ENCODE peak calls at places on chromosomes 4 and X, in eight cellular contexts. One of them, this sample, is unnamed. For H3K4me1, the result is how much of the 10 kb centered on the place peaks cover.

GRCh38 chrX:118025193-118025592 is 91.4 kb downstream of the KLHL13 start:
- DNase-seq in Caco-2: no peak
- DNase-seq in OCI-LY7: no peak
- DNase-seq in pancreas: no peak
- DNase-seq in ascending aorta: no peak
- DNase-seq in ovary: no peak
- DNase-seq in heart left ventricle: no peak
- DNase-seq in A549: no peak
- DNase-seq in this sample: no peak

GRCh38 chr4:62771656-62772557 is 1571.8 kb downstream of the ADGRL3 start:
- DNase-seq in ascending aorta: no peak
- DNase-seq in heart left ventricle: no peak
- DNase-seq in A549: no peak
- DNase-seq in Caco-2: no peak
- DNase-seq in OCI-LY7: no peak
- DNase-seq in ovary: no peak
- DNase-seq in pancreas: no peak
- DNase-seq in this sample: no peak

GRCh38 chr4:102500371-102501175 is 586 bp upstream of the NFKB1 start:
- DNase-seq in A549: no peak
- DNase-seq in Caco-2: peak
- DNase-seq in heart left ventricle: peak
- DNase-seq in OCI-LY7: peak
- DNase-seq in ascending aorta: peak
- DNase-seq in pancreas: peak
- DNase-seq in ovary: peak
- DNase-seq in this sample: peak

GRCh38 chrX:1475881-1476280 is 23.2 kb upstream of the ASMTL start:
- DNase-seq in Caco-2: no peak
- DNase-seq in heart left ventricle: no peak
- DNase-seq in ovary: no peak
- DNase-seq in OCI-LY7: no peak
- DNase-seq in pancreas: no peak
- DNase-seq in ascending aorta: no peak
- DNase-seq in A549: no peak
- DNase-seq in this sample: no peak

GRCh38 chrX:103440621-103441020 is 64.3 kb downstream of the BEX3 start:
- DNase-seq in ovary: no peak
- DNase-seq in Caco-2: peak
- DNase-seq in pancreas: no peak
- DNase-seq in OCI-LY7: no peak
- DNase-seq in A549: no peak
- DNase-seq in heart left ventricle: no peak
- DNase-seq in ascending aorta: no peak
- DNase-seq in this sample: no peak

GRCh38 chrX:21734175-21734574 is 23.7 kb downstream of the SMPX start:
- DNase-seq in pancreas: no peak
- DNase-seq in ascending aorta: no peak
- DNase-seq in heart left ventricle: no peak
- DNase-seq in ovary: no peak
- DNase-seq in OCI-LY7: no peak
- DNase-seq in Caco-2: peak
- DNase-seq in A549: no peak
- DNase-seq in this sample: no peak

GRCh38 chr4:141565379-141566089 is 70.8 kb upstream of the IL15 start:
- DNase-seq in heart left ventricle: no peak
- DNase-seq in ovary: no peak
- DNase-seq in A549: peak
- DNase-seq in OCI-LY7: no peak
- DNase-seq in ascending aorta: no peak
- DNase-seq in pancreas: no peak
- DNase-seq in Caco-2: no peak
- DNase-seq in this sample: no peak

GRCh38 chr4:167622481-167623240 is 388.4 kb upstream of the SPOCK3 start:
- DNase-seq in pancreas: peak
- DNase-seq in OCI-LY7: peak
- DNase-seq in ovary: peak
- DNase-seq in heart left ventricle: no peak
- DNase-seq in A549: peak
- DNase-seq in Caco-2: peak
- DNase-seq in ascending aorta: no peak
- DNase-seq in this sample: no peak

GRCh38 chr4:152289963-152290362 is 245.9 kb downstream of the FBXW7 start:
- DNase-seq in OCI-LY7: no peak
- DNase-seq in heart left ventricle: no peak
- DNase-seq in pancreas: no peak
- DNase-seq in A549: no peak
- DNase-seq in ascending aorta: no peak
- DNase-seq in ovary: no peak
- DNase-seq in Caco-2: no peak
- DNase-seq in this sample: no peak

GRCh38 chr4:173494013-173494970 is 35.7 kb downstream of the HAND2 start:
- DNase-seq in pancreas: peak
- DNase-seq in Caco-2: peak
- DNase-seq in ascending aorta: peak
- DNase-seq in A549: peak
- DNase-seq in OCI-LY7: peak
- DNase-seq in ovary: peak
- DNase-seq in heart left ventricle: peak
- DNase-seq in this sample: peak

GRCh38 chr4:142817442-142817841 is 28.7 kb downstream of the INPP4B start:
- DNase-seq in ascending aorta: peak
- DNase-seq in A549: no peak
- DNase-seq in ovary: no peak
- DNase-seq in OCI-LY7: no peak
- DNase-seq in heart left ventricle: no peak
- DNase-seq in Caco-2: no peak
- DNase-seq in pancreas: no peak
- DNase-seq in this sample: no peak

GRCh38 chrX:28586891-28587635 is at the start of gene IL1RAPL1:
- DNase-seq in ascending aorta: no peak
- DNase-seq in heart left ventricle: no peak
- DNase-seq in Caco-2: peak
- DNase-seq in A549: peak
- DNase-seq in pancreas: no peak
- DNase-seq in ovary: no peak
- DNase-seq in OCI-LY7: no peak
- DNase-seq in this sample: no peak

GRCh38 chr4:137212601-137213000 is 319.7 kb downstream of the PCDH18 start:
- DNase-seq in OCI-LY7: no peak
- DNase-seq in Caco-2: no peak
- DNase-seq in pancreas: no peak
- DNase-seq in heart left ventricle: no peak
- DNase-seq in ascending aorta: no peak
- DNase-seq in A549: no peak
- DNase-seq in ovary: no peak
- DNase-seq in this sample: no peak

GRCh38 chrX:17527135-17527701 is 152.2 kb downstream of the NHS start:
- DNase-seq in pancreas: peak
- DNase-seq in heart left ventricle: peak
- DNase-seq in ovary: peak
- DNase-seq in Caco-2: no peak
- DNase-seq in ascending aorta: no peak
- DNase-seq in OCI-LY7: no peak
- DNase-seq in A549: no peak
- DNase-seq in this sample: no peak

GRCh38 chr4:67049446-67049845 is 495.9 kb downstream of the CENPC start:
- DNase-seq in heart left ventricle: no peak
- DNase-seq in pancreas: no peak
- DNase-seq in Caco-2: no peak
- DNase-seq in A549: no peak
- DNase-seq in OCI-LY7: no peak
- DNase-seq in ovary: no peak
- DNase-seq in ascending aorta: no peak
- DNase-seq in this sample: no peak

GRCh38 chr4:116882503-116882902 is 202.9 kb downstream of the TRAM1L1 start:
- DNase-seq in heart left ventricle: no peak
- DNase-seq in A549: no peak
- DNase-seq in pancreas: no peak
- DNase-seq in ovary: no peak
- DNase-seq in Caco-2: no peak
- DNase-seq in ascending aorta: no peak
- DNase-seq in OCI-LY7: no peak
- DNase-seq in this sample: no peak

GRCh38 chrX:14497184-14497666 is 32.1 kb upstream of the GLRA2 start:
- DNase-seq in OCI-LY7: no peak
- DNase-seq in Caco-2: no peak
- DNase-seq in heart left ventricle: peak
- DNase-seq in ovary: no peak
- DNase-seq in A549: no peak
- DNase-seq in pancreas: no peak
- DNase-seq in ascending aorta: no peak
- DNase-seq in this sample: peak

GRCh38 chr4:119692001-119692400 is 63.4 kb upstream of the PDE5A start:
- DNase-seq in A549: no peak
- DNase-seq in Caco-2: no peak
- DNase-seq in pancreas: no peak
- DNase-seq in OCI-LY7: no peak
- DNase-seq in heart left ventricle: no peak
- DNase-seq in ascending aorta: peak
- DNase-seq in ovary: no peak
- DNase-seq in this sample: no peak

GRCh38 chr4:174538123-174538875 is 16.0 kb upstream of the HPGD start:
- DNase-seq in A549: no peak
- DNase-seq in OCI-LY7: no peak
- DNase-seq in heart left ventricle: no peak
- DNase-seq in Caco-2: no peak
- DNase-seq in ovary: no peak
- DNase-seq in pancreas: no peak
- DNase-seq in ascending aorta: no peak
- DNase-seq in this sample: no peak

GRCh38 chr4:146098397-146098796 is 77.1 kb upstream of the LSM6 start:
- DNase-seq in pancreas: no peak
- DNase-seq in ovary: no peak
- DNase-seq in heart left ventricle: no peak
- DNase-seq in ascending aorta: no peak
- DNase-seq in Caco-2: no peak
- DNase-seq in OCI-LY7: no peak
- DNase-seq in A549: no peak
- DNase-seq in this sample: no peak

GRCh38 chr4:8194306-8195242 is 4.5 kb upstream of the SH3TC1 start:
- DNase-seq in Caco-2: no peak
- DNase-seq in heart left ventricle: no peak
- DNase-seq in pancreas: no peak
- DNase-seq in OCI-LY7: no peak
- DNase-seq in ascending aorta: no peak
- DNase-seq in ovary: no peak
- DNase-seq in A549: no peak
- DNase-seq in this sample: no peak
- H3K4me1 ChIP-seq in Caco-2: under half
- H3K4me1 ChIP-seq in heart left ventricle: half or more
- H3K4me1 ChIP-seq in pancreas: under half
- H3K4me1 ChIP-seq in OCI-LY7: under half
- H3K4me1 ChIP-seq in ascending aorta: under half
- H3K4me1 ChIP-seq in ovary: under half
- H3K4me1 ChIP-seq in A549: under half
- H3K4me1 ChIP-seq in this sample: under half

DNA sequence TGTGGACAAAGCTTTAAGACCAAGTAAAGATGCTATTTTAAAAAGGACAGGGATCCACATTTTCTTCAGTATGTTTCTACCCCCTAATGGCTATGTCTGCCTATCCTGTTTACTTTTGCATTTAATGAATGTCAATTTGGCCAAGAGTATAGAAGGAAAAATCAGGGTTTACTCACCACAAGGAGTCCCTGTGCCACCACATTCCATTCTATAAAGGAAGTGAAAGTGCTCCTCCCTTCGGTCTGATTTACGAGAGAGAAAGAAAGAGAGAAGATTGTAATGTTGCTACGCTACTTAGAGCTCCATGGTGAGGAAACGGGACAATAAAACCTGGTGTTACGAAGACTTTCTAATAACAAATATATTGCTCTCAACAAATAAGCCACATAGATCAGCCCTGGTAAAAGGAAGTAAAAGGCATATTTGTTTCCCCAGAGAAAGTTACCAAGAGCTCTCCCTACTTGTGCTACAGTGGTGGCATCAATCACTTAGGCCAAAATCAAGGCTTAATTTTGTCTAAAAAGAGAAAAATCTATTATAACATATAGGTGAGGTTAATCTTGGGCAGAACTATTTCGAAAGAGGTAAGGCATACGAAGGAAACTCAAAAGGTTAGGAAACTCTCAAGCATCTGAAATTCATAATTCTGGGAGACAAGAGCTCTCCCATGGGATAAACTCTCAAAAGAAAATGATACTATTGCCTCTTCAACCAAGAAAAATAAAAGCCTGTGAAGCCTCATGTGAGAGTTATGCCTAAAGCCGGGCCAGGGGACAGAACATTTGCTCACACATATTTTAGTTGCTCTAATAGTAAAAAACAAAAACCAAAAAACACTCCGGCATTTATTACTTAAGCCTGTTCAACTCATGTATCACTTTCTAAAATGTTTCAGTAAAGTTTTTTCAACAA is 29.5 kb downstream of the TAPT1 start:
- DNase-seq in ascending aorta: no peak
- DNase-seq in A549: peak
- DNase-seq in Caco-2: peak
- DNase-seq in heart left ventricle: no peak
- DNase-seq in pancreas: no peak
- DNase-seq in OCI-LY7: no peak
- DNase-seq in ovary: no peak
- DNase-seq in this sample: no peak
- TF ChIP-seq CTCF in ascending aorta: peak
- TF ChIP-seq CTCF in A549: peak
- TF ChIP-seq CTCF in Caco-2: peak
- TF ChIP-seq CTCF in heart left ventricle: peak
- TF ChIP-seq CTCF in pancreas: no peak
- TF ChIP-seq CTCF in OCI-LY7: no peak
- TF ChIP-seq CTCF in ovary: no peak
- TF ChIP-seq CTCF in this sample: no peak

DNA sequence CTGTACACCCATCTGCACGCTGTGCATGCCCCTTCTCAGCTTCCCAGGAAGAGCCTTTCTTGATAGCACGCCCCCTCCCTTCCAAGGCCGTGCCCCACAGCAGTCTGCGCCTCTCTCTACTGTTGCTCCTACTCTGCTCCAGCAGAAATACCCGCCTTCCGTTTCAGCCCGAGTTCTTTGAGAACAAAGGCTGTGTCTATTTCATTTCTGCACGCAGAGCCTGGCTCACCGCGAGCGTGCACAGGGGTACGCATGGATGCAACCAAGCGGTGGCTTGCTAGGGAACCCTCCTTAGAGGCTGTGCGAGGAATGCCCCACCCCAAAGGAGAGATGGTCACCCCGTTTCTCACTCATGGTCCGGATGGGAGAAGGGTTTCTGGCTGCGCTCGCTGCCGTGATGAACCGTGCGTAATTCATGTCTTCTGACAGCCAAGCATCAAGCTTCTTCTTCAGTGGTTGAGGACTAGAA is 448 bp downstream of the AADAT start:
- DNase-seq in A549: peak
- DNase-seq in OCI-LY7: no peak
- DNase-seq in heart left ventricle: no peak
- DNase-seq in ascending aorta: no peak
- DNase-seq in ovary: peak
- DNase-seq in Caco-2: peak
- DNase-seq in pancreas: no peak
- DNase-seq in this sample: peak
- H3K4me3 ChIP-seq in A549: peak
- H3K4me3 ChIP-seq in OCI-LY7: no peak
- H3K4me3 ChIP-seq in heart left ventricle: peak
- H3K4me3 ChIP-seq in ascending aorta: peak
- H3K4me3 ChIP-seq in ovary: peak
- H3K4me3 ChIP-seq in Caco-2: peak
- H3K4me3 ChIP-seq in pancreas: peak
- H3K4me3 ChIP-seq in this sample: peak

GRCh38 chr4:177228599-177228998 is 81.1 kb upstream of the NEIL3 start:
- DNase-seq in heart left ventricle: no peak
- DNase-seq in ascending aorta: no peak
- DNase-seq in A549: no peak
- DNase-seq in pancreas: no peak
- DNase-seq in ovary: no peak
- DNase-seq in Caco-2: no peak
- DNase-seq in OCI-LY7: no peak
- DNase-seq in this sample: no peak
- H3K4me1 ChIP-seq in heart left ventricle: under half
- H3K4me1 ChIP-seq in ascending aorta: under half
- H3K4me1 ChIP-seq in A549: under half
- H3K4me1 ChIP-seq in pancreas: under half
- H3K4me1 ChIP-seq in ovary: under half
- H3K4me1 ChIP-seq in Caco-2: under half
- H3K4me1 ChIP-seq in OCI-LY7: under half
- H3K4me1 ChIP-seq in this sample: under half